ENCODE peak calls at places on chromosome 11, in eight cellular contexts. E is astrocyte of the cerebellum, O is kidney, I is HepG2, U is retinal pigment epithelial cell, D is fibroblast of the aortic adventitia, T is GM06990, P is left lung. L is an unnamed sample.
A peak's percentile ranks its signal among the peaks of the same experiment; 100 is the strongest.

GRCh38 chr11:114174712-114175495 is 115.4 kb downstream of the ZBTB16 start:
- DNase-seq in E (no peak), O (no peak), I (no peak), U (no peak), D (no peak), T (no peak), P (no peak), L (no peak)

GRCh38 chr11:23644443-23644842 is 784.2 kb upstream of the CCDC179 start:
- DNase-seq in E (no peak), O (no peak), I (no peak), U (no peak), D (no peak), T (no peak), P (no peak), L (no peak)

GRCh38 chr11:117269856-117270255 is 21.3 kb upstream of the BACE1-AS start:
- DNase-seq in E (no peak), O (no peak), I (no peak), U (no peak), D (no peak), T (no peak), P (no peak), L (no peak)

GRCh38 chr11:76783294-76783900 is at the start of gene TSKU:
- DNase-seq in E (no peak), O (no peak), I (no peak), U (no peak), D (no peak), T (no peak), P (no peak), L (no peak)

GRCh38 chr11:94933225-94934130 is 39.9 kb downstream of the CWC15 start:
- DNase-seq in E (peak; percentile 84), O (no peak), I (no peak), U (peak; percentile 25), D (peak; percentile 94), T (no peak), P (no peak), L (peak; percentile 93)

GRCh38 chr11:1297576-1298473 is 11.6 kb downstream of the TOLLIP start:
- DNase-seq in E (no peak), O (peak; percentile 69), I (no peak), U (no peak), D (no peak), T (no peak), P (peak; percentile 69), L (no peak)

GRCh38 chr11:110900426-110900825 is 188.2 kb upstream of the ARHGAP20 start:
- DNase-seq in E (no peak), O (no peak), I (no peak), U (no peak), D (no peak), T (no peak), P (no peak), L (no peak)

GRCh38 chr11:66720223-66720898 is 8.7 kb downstream of the SPTBN2 start:
- DNase-seq in E (peak; percentile 22), O (peak; percentile 94), I (peak; percentile 83), U (peak; percentile 86), D (no peak), T (no peak), P (peak; percentile 83), L (no peak)

GRCh38 chr11:77775941-77776340 is 44.6 kb downstream of the RSF1 start:
- DNase-seq in E (no peak), O (no peak), I (no peak), U (no peak), D (no peak), T (no peak), P (no peak), L (no peak)

GRCh38 chr11:108609681-108610080 is 16.1 kb upstream of the EXPH5 start:
- DNase-seq in E (no peak), O (no peak), I (no peak), U (no peak), D (peak; percentile 48), T (no peak), P (no peak), L (no peak)

GRCh38 chr11:94271885-94272372 is 32.5 kb upstream of the IZUMO1R start:
- DNase-seq in E (no peak), O (no peak), I (no peak), U (no peak), D (no peak), T (peak; percentile 79), P (no peak), L (no peak)

GRCh38 chr11:85826096-85826855 is 15.3 kb upstream of the SYTL2 start:
- DNase-seq in E (no peak), O (peak; percentile 79), I (no peak), U (no peak), D (peak; percentile 32), T (no peak), P (no peak), L (no peak)

GRCh38 chr11:123357990-123358827 is 71.9 kb upstream of the GRAMD1B start:
- DNase-seq in E (no peak), O (peak; percentile 76), I (no peak), U (no peak), D (peak; percentile 11), T (peak; percentile 72), P (peak; percentile 79), L (no peak)

GRCh38 chr11:86737223-86737622 is 63.1 kb upstream of the PRSS23 start:
- DNase-seq in E (no peak), O (no peak), I (no peak), U (no peak), D (no peak), T (no peak), P (no peak), L (no peak)

GRCh38 chr11:46604796-46605195 is 11.0 kb upstream of the AMBRA1 start:
- DNase-seq in E (no peak), O (no peak), I (no peak), U (no peak), D (no peak), T (no peak), P (no peak), L (no peak)

GRCh38 chr11:6486256-6486655 is 5.0 kb downstream of the TIMM10B start:
- DNase-seq in E (no peak), O (no peak), I (no peak), U (no peak), D (no peak), T (no peak), P (no peak), L (no peak)

GRCh38 chr11:10379022-10379421 is 74.1 kb downstream of the ADM start:
- DNase-seq in E (no peak), O (no peak), I (no peak), U (no peak), D (no peak), T (no peak), P (no peak), L (no peak)

GRCh38 chr11:134025086-134025437 is 43.8 kb upstream of the JAM3 start:
- DNase-seq in E (no peak), O (no peak), I (no peak), U (no peak), D (no peak), T (no peak), P (no peak), L (no peak)

GRCh38 chr11:10727259-10727851 is 23.7 kb upstream of the CTR9 start:
- DNase-seq in E (no peak), O (no peak), I (no peak), U (no peak), D (no peak), T (no peak), P (no peak), L (no peak)

GRCh38 chr11:72851726-72852125 is 37.5 kb downstream of the ATG16L2 start:
- DNase-seq in E (no peak), O (no peak), I (no peak), U (no peak), D (no peak), T (no peak), P (no peak), L (no peak)
- H3K4me3 ChIP-seq in E (no peak overlapping the region), O (no peak overlapping the region), I (no peak overlapping the region), U (no peak overlapping the region), D (no peak overlapping the region), T (no peak overlapping the region), P (no peak overlapping the region), L (no peak overlapping the region)

GRCh38 chr11:17828311-17828751 is 93.8 kb downstream of the KCNC1 start:
- DNase-seq in E (no peak), O (peak; percentile 88), I (no peak), U (no peak), D (peak; percentile 78), T (no peak), P (no peak), L (no peak)

GRCh38 chr11:17831883-17832282 is 97.3 kb downstream of the KCNC1 start:
- DNase-seq in E (no peak), O (no peak), I (no peak), U (no peak), D (no peak), T (no peak), P (no peak), L (no peak)

GRCh38 chr11:17822021-17822781 is 87.6 kb downstream of the KCNC1 start:
- DNase-seq in E (no peak), O (no peak), I (no peak), U (no peak), D (peak; percentile 77), T (no peak), P (no peak), L (peak; percentile 54)

GRCh38 chr11:17831228-17831627 is 96.6 kb downstream of the KCNC1 start:
- DNase-seq in E (no peak), O (no peak), I (no peak), U (no peak), D (no peak), T (no peak), P (no peak), L (no peak)

DNA sequence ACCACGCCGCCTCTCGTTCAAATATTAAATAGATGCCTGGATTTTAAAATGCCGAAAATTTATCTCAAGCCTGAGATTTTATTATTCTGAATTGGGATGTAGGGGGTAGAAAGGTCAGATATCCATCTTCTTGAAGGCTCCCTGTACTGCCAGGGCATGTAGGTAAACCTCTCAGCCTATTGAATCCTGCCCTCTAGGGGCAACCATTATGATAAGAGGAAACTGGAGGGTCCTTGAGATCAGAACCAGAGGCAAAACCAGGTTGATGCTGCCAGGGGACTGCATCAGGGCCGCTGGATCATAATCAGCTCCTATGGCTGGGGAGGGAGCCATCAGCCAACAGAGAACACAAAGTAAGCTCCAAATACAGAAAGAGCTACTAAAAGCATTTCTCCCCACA is 92.4 kb downstream of the KCNC1 start:
- DNase-seq in E (no peak), O (no peak), I (peak; percentile 7), U (no peak), D (no peak), T (no peak), P (no peak), L (no peak)
- TF ChIP-seq CTCF in E (peak; percentile 37), O (no peak), I (peak; percentile 43), U (peak; percentile 37), D (no peak), T (no peak), P (no peak), L (no peak)

DNA sequence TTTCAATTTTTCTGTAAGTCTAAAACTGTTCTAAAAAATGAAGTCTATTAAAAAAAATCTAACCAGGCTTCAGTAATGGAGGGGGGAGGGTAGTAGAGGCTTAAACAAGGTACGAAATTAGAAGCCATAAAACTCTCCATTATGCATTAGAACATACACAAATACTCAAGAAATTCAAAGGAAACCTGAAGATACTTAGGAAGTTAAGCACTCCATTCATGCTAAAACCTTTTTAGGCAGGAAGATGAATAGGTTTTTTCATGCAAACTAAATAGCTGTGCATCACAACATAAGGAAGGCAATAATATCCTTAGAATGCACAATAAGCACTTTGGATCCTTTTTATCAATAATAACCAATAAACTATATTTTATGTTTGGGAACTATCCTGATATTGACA is 2.4 kb downstream of the RAB6A start:
- DNase-seq in E (no peak), O (no peak), I (no peak), U (no peak), D (no peak), T (no peak), P (no peak), L (no peak)
- H3K4me3 ChIP-seq in E (peak overlapping the region; percentile 88), O (no peak overlapping the region), I (peak overlapping the region; percentile 83), U (peak overlapping the region; percentile 98), D (peak overlapping the region; percentile 89), T (no peak overlapping the region), P (no peak overlapping the region), L (peak overlapping the region; percentile 91)

GRCh38 chr11:70105755-70106571 is 27.8 kb downstream of the ANO1 start:
- DNase-seq in E (no peak), O (no peak), I (no peak), U (no peak), D (no peak), T (no peak), P (peak; percentile 64), L (no peak)
- TF ChIP-seq CTCF in E (peak; percentile 34), O (no peak), I (peak; percentile 21), U (no peak), D (peak; percentile 2), T (no peak), P (no peak), L (no peak)